ENCODE peak calls at places on chromosomes 6 and 20, in nine cellular contexts. G is stomach, S is HL-60, O is prostate gland, J is K562, F is upper lobe of left lung, K is esophagus muscularis mucosa, C is breast epithelium, H is Panc1. P is an unnamed sample.

GRCh38 chr20:40683221-40683893 is 5.7 kb downstream of the MAFB start:
- DNase-seq in G (no peak), S (no peak), O (no peak), J (no peak), F (no peak), K (no peak), C (no peak), H (no peak), P (no peak)

GRCh38 chr20:10453241-10453640 is 18.1 kb downstream of the SLX4IP start:
- DNase-seq in G (no peak), S (peak; percentile 98), O (no peak), J (no peak), F (peak; percentile 43), K (no peak), C (no peak), H (no peak), P (peak; percentile 35)

GRCh38 chr6:149015877-149016525 is 269.2 kb downstream of the UST start:
- DNase-seq in G (no peak), S (no peak), O (no peak), J (no peak), F (no peak), K (no peak), C (no peak), H (no peak), P (no peak)

GRCh38 chr20:62826646-62827322 is 9.9 kb downstream of the COL9A3 start:
- DNase-seq in G (no peak), S (no peak), O (no peak), J (no peak), F (no peak), K (no peak), C (no peak), H (no peak), P (no peak)

GRCh38 chr6:35736982-35737412 is at the start of gene ARMC12:
- DNase-seq in G (no peak), S (no peak), O (no peak), J (no peak), F (no peak), K (no peak), C (no peak), H (no peak), P (no peak)

GRCh38 chr6:85464260-85464644 is 14.4 kb downstream of the NT5E start:
- DNase-seq in G (no peak), S (no peak), O (no peak), J (no peak), F (peak; percentile 26), K (peak; percentile 81), C (no peak), H (peak; percentile 96), P (no peak)

GRCh38 chr20:50245561-50246366 is 55.1 kb downstream of the CEBPB start:
- DNase-seq in G (no peak), S (no peak), O (no peak), J (no peak), F (no peak), K (no peak), C (peak; percentile 72), H (no peak), P (no peak)

GRCh38 chr6:1586861-1587450 is 22.8 kb upstream of the FOXC1 start:
- DNase-seq in G (no peak), S (no peak), O (no peak), J (no peak), F (no peak), K (no peak), C (peak; percentile 18), H (no peak), P (no peak)

GRCh38 chr20:61830956-61831355 is 234.7 kb downstream of the TAF4 start:
- DNase-seq in G (no peak), S (no peak), O (no peak), J (no peak), F (no peak), K (no peak), C (no peak), H (no peak), P (no peak)

GRCh38 chr6:51936941-51937340 is 150.5 kb downstream of the PKHD1 start:
- DNase-seq in G (no peak), S (no peak), O (no peak), J (no peak), F (no peak), K (no peak), C (no peak), H (no peak), P (no peak)

GRCh38 chr6:30323806-30324205 is 2.9 kb upstream of the TRIM39 start:
- DNase-seq in G (no peak), S (no peak), O (no peak), J (no peak), F (no peak), K (no peak), C (no peak), H (no peak), P (no peak)

GRCh38 chr6:141488466-141488865 is 644.3 kb upstream of the GJE1 start:
- DNase-seq in G (no peak), S (peak; percentile 14), O (no peak), J (no peak), F (no peak), K (no peak), C (no peak), H (no peak), P (no peak)

GRCh38 chr6:5636210-5637030 is 370.3 kb downstream of the NRN1 start:
- DNase-seq in G (no peak), S (no peak), O (no peak), J (no peak), F (no peak), K (no peak), C (no peak), H (no peak), P (no peak)

GRCh38 chr20:48178607-48179006 is 393.3 kb upstream of the SULF2 start:
- DNase-seq in G (no peak), S (no peak), O (no peak), J (no peak), F (no peak), K (no peak), C (no peak), H (no peak), P (no peak)

GRCh38 chr20:48175261-48175660 is 390.0 kb upstream of the SULF2 start:
- DNase-seq in G (no peak), S (no peak), O (no peak), J (no peak), F (no peak), K (no peak), C (no peak), H (no peak), P (no peak)

GRCh38 chr20:48177058-48177457 is 391.8 kb upstream of the SULF2 start:
- DNase-seq in G (no peak), S (no peak), O (no peak), J (no peak), F (no peak), K (no peak), C (no peak), H (no peak), P (no peak)

GRCh38 chr20:48180039-48180438 is 394.8 kb upstream of the SULF2 start:
- DNase-seq in G (no peak), S (no peak), O (no peak), J (no peak), F (no peak), K (no peak), C (no peak), H (no peak), P (no peak)

DNA sequence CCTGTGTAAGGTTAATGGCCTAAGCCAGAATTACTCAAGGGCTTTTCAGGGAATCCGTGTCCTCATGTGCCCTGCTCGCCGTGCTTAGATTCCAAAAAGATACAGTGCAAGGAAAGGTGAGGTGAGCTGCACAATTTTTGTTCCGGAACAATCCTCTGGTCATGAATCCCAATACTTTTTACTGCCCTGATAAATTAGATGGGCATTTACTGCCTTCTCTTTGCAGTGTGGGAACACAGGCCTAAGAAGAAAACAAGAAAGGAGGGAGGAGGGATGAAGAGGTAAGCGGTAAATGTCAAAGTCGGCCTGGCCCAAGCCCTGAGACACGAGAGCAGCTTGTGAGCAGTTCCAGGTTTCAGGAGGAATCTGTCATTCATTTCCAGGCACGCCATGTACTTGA is 390.9 kb upstream of the SULF2 start:
- DNase-seq in G (no peak), S (no peak), O (no peak), J (no peak), F (no peak), K (no peak), C (no peak), H (no peak), P (no peak)
- TF ChIP-seq POLR2AphosphoS5 in G (no peak), S (no peak), O (no peak), J (no peak), F (no peak), K (no peak), C (no peak), H (no peak), P (peak; percentile 20)

DNA sequence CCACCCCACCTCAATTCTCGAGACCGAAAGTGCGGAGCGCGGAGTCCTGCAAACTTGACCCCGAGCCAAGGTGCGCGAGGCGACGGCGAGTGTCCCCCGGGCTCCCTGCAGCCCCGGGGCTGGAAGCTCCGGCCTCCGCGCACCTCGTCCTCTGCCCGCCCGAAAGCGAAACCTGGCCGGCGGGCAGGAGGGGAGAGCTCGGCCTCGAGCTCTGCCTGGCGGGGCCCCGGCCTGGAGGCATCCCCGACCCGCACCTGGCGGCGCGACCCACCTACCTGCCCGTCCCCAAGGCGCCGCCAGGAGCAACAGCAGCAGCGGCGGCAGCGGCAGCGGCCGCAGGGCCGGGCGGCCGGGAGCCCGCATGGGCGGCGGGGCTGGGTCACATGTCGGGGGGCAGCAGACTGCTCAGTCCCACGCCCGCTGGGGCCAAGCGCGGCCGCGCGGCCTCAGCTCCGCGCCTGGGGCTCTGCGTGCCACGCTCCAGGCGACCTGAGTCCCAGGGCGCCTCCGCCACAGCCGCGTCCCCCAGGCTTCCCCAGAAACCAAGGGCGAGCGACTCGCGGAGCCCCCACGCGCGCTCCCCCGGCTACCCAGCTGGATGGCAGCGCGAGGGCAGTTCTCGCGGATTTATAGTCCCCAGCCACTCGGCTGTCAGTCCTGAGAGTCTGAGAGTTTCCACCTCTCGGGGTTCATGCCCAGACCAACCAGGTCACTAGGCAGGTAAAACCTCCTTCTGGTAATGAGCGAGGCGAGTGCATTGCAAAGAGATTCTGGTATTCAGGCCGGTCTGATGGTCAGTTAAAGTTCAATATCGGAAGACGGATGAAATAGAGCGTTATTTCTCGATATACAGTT is at the start of gene IL20RA:
- DNase-seq in G (peak; percentile 54), S (no peak), O (peak; percentile 33), J (no peak), F (peak; percentile 32), K (no peak), C (no peak), H (no peak), P (peak; percentile 35)
- H3K27me3 ChIP-seq in G (no peaks in the 10 kb centered on the region), S (peaks cover 71% of the 10 kb centered on the region), O (no peaks in the 10 kb centered on the region), J (peaks cover 11% of the 10 kb centered on the region), F (peaks cover 9% of the 10 kb centered on the region), K (no peaks in the 10 kb centered on the region), C (no peaks in the 10 kb centered on the region), H (peaks cover 45% of the 10 kb centered on the region), P (peaks cover 37% of the 10 kb centered on the region)

DNA sequence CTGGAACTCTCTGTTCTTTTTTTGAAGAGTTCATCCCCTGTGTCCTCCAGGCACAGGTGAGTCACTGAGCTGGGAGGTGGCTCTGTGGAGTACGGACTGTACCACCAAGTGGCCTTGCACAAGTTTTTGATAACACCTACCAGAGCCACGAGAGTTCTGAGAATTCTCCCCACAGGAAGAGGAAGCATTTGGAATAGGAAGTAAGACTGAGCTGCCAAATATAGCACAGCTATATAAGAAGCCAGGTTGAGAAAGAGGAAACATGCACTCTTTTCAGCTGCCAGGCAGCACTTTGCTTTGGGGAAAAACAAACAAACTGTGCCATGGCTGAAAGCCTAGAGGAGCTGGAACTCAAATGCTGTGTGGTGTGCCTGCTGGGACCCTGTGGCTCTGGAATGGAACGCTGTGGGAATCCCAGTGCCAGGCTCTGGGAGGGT is 70.8 kb upstream of the RIPOR2 start:
- DNase-seq in G (peak; percentile 72), S (peak; percentile 80), O (peak; percentile 79), J (no peak), F (peak; percentile 94), K (no peak), C (peak; percentile 94), H (no peak), P (peak; percentile 57)
- TF ChIP-seq POLR2AphosphoS5 in G (peak; percentile 85), S (no peak), O (peak; percentile 95), J (no peak), F (peak; percentile 98), K (peak; percentile 78), C (peak; percentile 92), H (no peak), P (peak; percentile 63)

GRCh38 chr20:53276143-53276542 is 304.0 kb downstream of the TSHZ2 start:
- DNase-seq in G (no peak), S (no peak), O (no peak), J (no peak), F (no peak), K (no peak), C (peak; percentile 68), H (no peak), P (no peak)
- H3K27me3 ChIP-seq in G (no peaks in the 10 kb centered on the region), S (no peaks in the 10 kb centered on the region), O (no peaks in the 10 kb centered on the region), J (peaks cover 17% of the 10 kb centered on the region), F (no peaks in the 10 kb centered on the region), K (no peaks in the 10 kb centered on the region), C (no peaks in the 10 kb centered on the region), H (no peaks in the 10 kb centered on the region), P (no peaks in the 10 kb centered on the region)